ENCODE peak calls at places on chromosomes 4 and X, in nine cellular contexts. G is astrocyte of the spinal cord, B is left ventricle myocardium inferior, L is nephron progenitor cell, Y is GM13977, O is PC-3, U is H9, V is left lung, P is tibial artery. F is an unnamed sample.

GRCh38 chr4:1403177-1403583 is 3.1 kb downstream of the NKX1-1 start:
- DNase-seq in G (no peak), B (no peak), L (no peak), Y (peak), O (no peak), U (peak), V (peak), P (no peak), F (no peak)

GRCh38 chr4:3571921-3572320 is 39.7 kb upstream of the LRPAP1 start:
- DNase-seq in G (no peak), B (no peak), L (no peak), Y (no peak), O (no peak), U (no peak), V (no peak), P (no peak), F (no peak)

GRCh38 chrX:84865113-84865512 is 138.6 kb upstream of the APOOL start:
- DNase-seq in G (no peak), B (no peak), L (no peak), Y (no peak), O (peak), U (no peak), V (no peak), P (no peak), F (no peak)

GRCh38 chrX:103640401-103641155 is 11.8 kb downstream of the TCEAL1 start:
- DNase-seq in G (peak), B (no peak), L (no peak), Y (no peak), O (peak), U (no peak), V (no peak), P (no peak), F (no peak)

GRCh38 chr4:38292529-38292928 is 332.3 kb downstream of the PTTG2 start:
- DNase-seq in G (no peak), B (no peak), L (no peak), Y (no peak), O (no peak), U (no peak), V (no peak), P (no peak), F (no peak)

GRCh38 chrX:104668550-104668949 is 102.6 kb downstream of the IL1RAPL2 start:
- DNase-seq in G (peak), B (no peak), L (no peak), Y (no peak), O (peak), U (no peak), V (no peak), P (no peak), F (no peak)

GRCh38 chr4:84420608-84421007 is 78.5 kb downstream of the NKX6-1 start:
- DNase-seq in G (no peak), B (no peak), L (no peak), Y (no peak), O (no peak), U (no peak), V (no peak), P (no peak), F (no peak)

GRCh38 chr4:61204353-61204752 is 4.2 kb downstream of the ADGRL3 start:
- DNase-seq in G (peak), B (no peak), L (no peak), Y (no peak), O (peak), U (no peak), V (no peak), P (no peak), F (no peak)

GRCh38 chr4:140094701-140095420 is 59.1 kb downstream of the MAML3 start:
- DNase-seq in G (peak), B (peak), L (peak), Y (no peak), O (peak), U (peak), V (peak), P (peak), F (no peak)

GRCh38 chrX:31397119-31397518 is 325.3 kb upstream of the FTHL17 start:
- DNase-seq in G (peak), B (no peak), L (no peak), Y (no peak), O (no peak), U (no peak), V (no peak), P (no peak), F (no peak)

GRCh38 chrX:154485150-154486051 is 1.0 kb downstream of the UBL4A start:
- DNase-seq in G (no peak), B (no peak), L (no peak), Y (no peak), O (peak), U (no peak), V (no peak), P (no peak), F (no peak)

GRCh38 chr4:88225216-88226107 is 58.9 kb downstream of the PPM1K start:
- DNase-seq in G (peak), B (no peak), L (no peak), Y (no peak), O (no peak), U (no peak), V (no peak), P (no peak), F (no peak)

GRCh38 chr4:87555751-87556619 is 26.8 kb upstream of the SPARCL1 start:
- DNase-seq in G (peak), B (no peak), L (no peak), Y (no peak), O (peak), U (no peak), V (no peak), P (peak), F (no peak)

GRCh38 chrX:68868902-68869800 is 40.3 kb downstream of the EFNB1 start:
- DNase-seq in G (no peak), B (no peak), L (no peak), Y (no peak), O (no peak), U (no peak), V (no peak), P (no peak), F (no peak)

GRCh38 chr4:113969935-113970334 is 9.5 kb downstream of the ARSJ start:
- DNase-seq in G (no peak), B (no peak), L (no peak), Y (no peak), O (peak), U (no peak), V (no peak), P (no peak), F (no peak)

GRCh38 chr4:123399638-123400358 is 3.2 kb downstream of the SPRY1 start:
- DNase-seq in G (peak), B (no peak), L (no peak), Y (no peak), O (peak), U (no peak), V (no peak), P (no peak), F (no peak)

GRCh38 chrX:151694121-151694520 is 1.1 kb upstream of the PRRG3 start:
- DNase-seq in G (no peak), B (no peak), L (no peak), Y (no peak), O (no peak), U (no peak), V (no peak), P (no peak), F (no peak)

GRCh38 chr4:76625316-76625715 is 190.3 kb downstream of the SHROOM3 start:
- DNase-seq in G (no peak), B (no peak), L (no peak), Y (no peak), O (no peak), U (no peak), V (no peak), P (no peak), F (no peak)

GRCh38 chr4:107823870-107824366 is 814 bp upstream of the SGMS2 start:
- DNase-seq in G (no peak), B (no peak), L (no peak), Y (no peak), O (no peak), U (no peak), V (no peak), P (no peak), F (no peak)

GRCh38 chrX:16096131-16096530 is 27.2 kb upstream of the GRPR start:
- DNase-seq in G (no peak), B (no peak), L (peak), Y (no peak), O (no peak), U (peak), V (no peak), P (no peak), F (no peak)

GRCh38 chr4:87865960-87866598 is 33.3 kb downstream of the MEPE start:
- DNase-seq in G (peak), B (no peak), L (no peak), Y (no peak), O (peak), U (peak), V (no peak), P (no peak), F (no peak)

GRCh38 chrX:28752330-28752729 is 165.1 kb downstream of the IL1RAPL1 start:
- DNase-seq in G (no peak), B (no peak), L (no peak), Y (no peak), O (no peak), U (no peak), V (no peak), P (no peak), F (no peak)

GRCh38 chr4:148926861-148927260 is 484.6 kb upstream of the NR3C2 start:
- DNase-seq in G (peak), B (peak), L (no peak), Y (no peak), O (peak), U (no peak), V (peak), P (no peak), F (no peak)

DNA sequence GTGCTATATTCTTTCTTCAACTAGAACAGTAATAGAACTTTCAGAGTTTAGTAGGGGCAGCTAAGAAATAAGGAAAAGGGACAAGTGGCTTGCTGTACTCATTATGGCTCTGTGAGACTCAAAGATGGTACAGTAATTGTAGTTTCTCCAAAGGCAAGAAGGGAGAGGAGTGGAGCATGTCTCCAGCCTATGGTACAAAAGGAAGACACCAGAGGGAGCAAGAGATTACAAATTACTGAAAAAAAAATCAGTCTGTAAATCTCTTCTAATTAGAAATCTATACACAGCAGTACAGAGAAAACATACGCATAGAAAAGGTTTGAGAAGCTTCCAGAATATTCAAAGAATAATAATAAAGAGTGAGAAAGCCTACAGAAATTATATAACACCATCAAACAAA is 61.4 kb downstream of the KLHL4 start:
- DNase-seq in G (no peak), B (no peak), L (no peak), Y (no peak), O (peak), U (no peak), V (no peak), P (no peak), F (no peak)
- TF ChIP-seq CTCF in G (peak), B (no peak), L (no peak), Y (no peak), O (peak), U (peak), V (no peak), P (no peak), F (no peak)

GRCh38 chrX:148572332-148572731 is 71.9 kb downstream of the AFF2 start:
- DNase-seq in G (no peak), B (no peak), L (no peak), Y (no peak), O (no peak), U (no peak), V (no peak), P (no peak), F (no peak)

GRCh38 chrX:148568763-148569162 is 68.3 kb downstream of the AFF2 start:
- DNase-seq in G (no peak), B (no peak), L (no peak), Y (no peak), O (no peak), U (no peak), V (no peak), P (no peak), F (no peak)

GRCh38 chrX:148574247-148574973 is 74.0 kb downstream of the AFF2 start:
- DNase-seq in G (peak), B (no peak), L (no peak), Y (no peak), O (no peak), U (no peak), V (no peak), P (no peak), F (no peak)

GRCh38 chrX:148577711-148578110 is 77.3 kb downstream of the AFF2 start:
- DNase-seq in G (no peak), B (no peak), L (no peak), Y (no peak), O (no peak), U (no peak), V (no peak), P (no peak), F (no peak)

DNA sequence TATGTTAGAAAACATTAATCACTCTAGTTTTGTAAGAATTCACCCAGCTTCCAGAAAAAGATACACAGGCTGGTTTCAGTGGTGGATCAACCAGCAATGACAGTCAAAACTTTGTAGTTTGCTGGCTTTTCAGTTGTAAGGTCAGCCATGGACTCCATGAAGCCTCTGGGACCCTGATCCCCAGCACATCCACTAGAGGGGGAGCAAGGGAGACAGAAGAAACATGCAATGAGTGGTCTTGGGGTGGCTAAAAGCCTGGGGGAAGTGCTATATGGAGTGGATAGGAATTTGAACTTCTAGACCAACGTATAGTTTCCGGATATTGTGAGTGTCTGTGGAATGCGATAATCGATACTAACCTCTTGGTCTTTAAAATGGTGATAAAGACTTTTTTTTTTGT is 72.7 kb downstream of the AFF2 start:
- DNase-seq in G (no peak), B (no peak), L (no peak), Y (no peak), O (no peak), U (peak), V (no peak), P (no peak), F (no peak)
- TF ChIP-seq CTCF in G (no peak), B (no peak), L (no peak), Y (no peak), O (no peak), U (peak), V (no peak), P (no peak), F (no peak)

GRCh38 chr4:145098675-145099037 is 545 bp downstream of the ABCE1 start:
- DNase-seq in G (peak), B (no peak), L (no peak), Y (peak), O (peak), U (no peak), V (no peak), P (peak), F (peak)

GRCh38 chr4:145101091-145101490 is 3.0 kb downstream of the ABCE1 start:
- DNase-seq in G (no peak), B (no peak), L (no peak), Y (no peak), O (no peak), U (no peak), V (no peak), P (no peak), F (no peak)

GRCh38 chr4:145097331-145097820 is 620 bp downstream of the ANAPC10 start:
- DNase-seq in G (no peak), B (no peak), L (no peak), Y (no peak), O (peak), U (no peak), V (no peak), P (no peak), F (no peak)

GRCh38 chr4:145099653-145100052 is 1.5 kb downstream of the ABCE1 start:
- DNase-seq in G (no peak), B (no peak), L (no peak), Y (no peak), O (peak), U (no peak), V (no peak), P (no peak), F (no peak)

GRCh38 chr4:145097821-145098674 is at the start of the genes ABCE1 and ANAPC10:
- DNase-seq in G (peak), B (peak), L (peak), Y (peak), O (peak), U (peak), V (peak), P (peak), F (peak)
- TF ChIP-seq CTCF in G (peak), B (peak), L (no peak), Y (no peak), O (peak), U (no peak), V (no peak), P (no peak), F (peak)

DNA sequence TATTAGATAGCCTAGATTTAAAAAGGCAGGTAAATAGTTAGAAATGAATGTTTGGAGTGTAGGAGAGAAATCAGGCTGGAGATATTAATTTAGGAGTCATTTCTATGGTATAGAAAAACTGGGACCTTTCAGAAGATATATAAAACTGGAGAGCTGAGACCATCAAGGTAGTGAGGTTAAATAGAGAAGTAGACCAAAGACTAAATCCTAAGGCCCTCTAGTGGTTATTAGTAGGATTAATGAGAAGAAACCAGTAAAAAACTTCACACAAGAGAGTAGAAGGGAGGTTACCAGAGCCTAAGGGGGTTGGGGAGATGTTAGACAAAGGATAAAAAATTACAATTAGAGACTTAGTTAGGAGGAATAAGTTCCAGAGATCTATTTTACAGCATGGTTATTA is 351.0 kb upstream of the SPANXN1 start:
- DNase-seq in G (no peak), B (no peak), L (no peak), Y (no peak), O (peak), U (no peak), V (no peak), P (no peak), F (no peak)
- TF ChIP-seq CTCF in G (no peak), B (no peak), L (peak), Y (peak), O (peak), U (peak), V (peak), P (no peak), F (no peak)

DNA sequence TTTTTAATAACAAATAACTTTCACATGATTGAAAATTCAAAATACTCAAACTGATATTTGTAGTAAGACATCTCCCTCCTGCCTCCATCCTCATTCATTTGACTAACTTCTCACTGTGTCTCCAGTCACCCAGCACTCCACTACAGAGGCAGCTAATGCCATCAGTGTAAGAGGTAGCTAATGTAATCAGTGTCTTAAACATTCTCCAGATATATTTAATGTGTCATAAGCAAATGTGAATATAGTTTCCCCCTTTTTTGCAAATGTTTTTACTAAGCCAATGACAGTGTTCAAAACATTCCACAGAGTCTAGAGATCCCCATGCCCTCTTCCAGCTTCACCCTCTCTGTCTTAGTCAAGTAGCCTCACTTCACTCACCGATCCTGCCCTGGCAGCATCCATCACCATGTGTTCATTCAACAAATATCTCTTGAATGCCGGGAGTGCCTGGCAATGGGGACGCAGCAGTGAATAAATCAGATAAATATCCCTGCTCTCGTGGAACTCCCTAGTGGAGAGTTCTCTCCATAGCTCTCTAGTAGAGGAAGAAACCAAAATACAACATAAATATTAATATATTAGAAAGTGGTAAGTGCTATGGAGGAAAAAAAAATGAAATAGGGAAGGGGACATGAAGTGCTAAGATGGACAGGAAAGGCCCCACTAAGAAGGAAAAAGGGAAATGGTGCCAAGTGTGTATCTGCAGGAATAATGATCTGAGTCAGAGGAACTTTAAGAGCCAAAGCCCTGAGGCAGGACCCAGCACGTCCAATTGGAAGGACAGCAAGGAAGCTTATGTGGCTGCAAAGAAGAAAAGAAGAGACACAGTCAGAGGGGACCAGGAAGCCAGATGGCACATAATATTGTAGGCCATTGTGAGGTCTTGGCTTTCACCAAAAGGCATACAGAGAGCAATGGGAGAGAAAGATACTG is 18.7 kb downstream of the SCFD2 start:
- DNase-seq in G (peak), B (no peak), L (no peak), Y (no peak), O (peak), U (no peak), V (no peak), P (no peak), F (no peak)
- TF ChIP-seq CTCF in G (no peak), B (no peak), L (no peak), Y (no peak), O (no peak), U (no peak), V (no peak), P (no peak), F (no peak)

GRCh38 chr4:134650461-134650860 is 448.9 kb upstream of the PABPC4L start:
- DNase-seq in G (no peak), B (no peak), L (no peak), Y (no peak), O (no peak), U (no peak), V (no peak), P (no peak), F (no peak)
- TF ChIP-seq CTCF in G (peak), B (no peak), L (no peak), Y (peak), O (peak), U (peak), V (no peak), P (no peak), F (no peak)

DNA sequence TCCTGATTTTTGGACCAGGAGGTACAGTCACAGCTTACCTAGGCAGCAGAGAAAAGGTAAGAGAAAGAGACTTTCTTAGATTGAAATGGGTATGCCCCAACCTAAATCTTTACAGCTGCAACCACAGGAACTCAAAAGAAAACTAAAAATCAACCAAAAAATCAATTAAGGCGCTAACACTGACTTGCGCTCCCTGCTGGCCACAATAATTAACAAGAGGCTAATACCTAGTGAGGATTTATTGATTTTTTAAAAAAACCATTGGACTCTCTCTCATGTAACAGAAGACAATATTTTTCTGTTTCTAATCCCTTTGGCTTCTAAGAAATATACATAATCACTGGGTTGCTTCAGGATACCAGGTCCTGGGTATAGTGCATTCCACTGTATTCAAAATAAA is 153.9 kb upstream of the TENM3 start:
- DNase-seq in G (no peak), B (no peak), L (peak), Y (peak), O (peak), U (no peak), V (no peak), P (no peak), F (no peak)
- TF ChIP-seq CTCF in G (no peak), B (no peak), L (peak), Y (peak), O (peak), U (peak), V (no peak), P (no peak), F (peak)